ENCODE peak calls at places on chromosome 17, in eight cellular contexts. R is cardiac fibroblast, D is activated T-cell treated with anti-CD3 and anti-CD28 coated beads for 1 hour, Z is mesenchymal stem cell, N is upper lobe of left lung, M is T-cell, I is GM10248, F is ecto neural progenitor cell. A is an unnamed sample.

GRCh38 chr17:28953444-28954118 is 2.3 kb upstream of the PHF12 start:
- DNase-seq in R (peak; percentile 55), D (peak; percentile 30), Z (peak; percentile 64), N (no peak), M (peak; percentile 37), I (peak; percentile 55), F (peak; percentile 86), A (no peak)

GRCh38 chr17:45276031-45276430 is 14.1 kb upstream of the SPATA32 start:
- DNase-seq in R (no peak), D (no peak), Z (peak; percentile 76), N (no peak), M (no peak), I (no peak), F (no peak), A (no peak)

GRCh38 chr17:42118545-42118944 is 2.6 kb downstream of the KAT2A start:
- DNase-seq in R (peak; percentile 50), D (no peak), Z (peak; percentile 37), N (no peak), M (peak; percentile 29), I (peak; percentile 55), F (no peak), A (no peak)

GRCh38 chr17:22278302-22279275 is 586.3 kb downstream of the KCNJ18 start:
- DNase-seq in R (no peak), D (no peak), Z (no peak), N (peak; percentile 52), M (no peak), I (no peak), F (no peak), A (no peak)

GRCh38 chr17:59311051-59311468 is 20.4 kb upstream of the YPEL2 start:
- DNase-seq in R (peak; percentile 73), D (no peak), Z (peak; percentile 74), N (no peak), M (no peak), I (peak; percentile 76), F (peak; percentile 58), A (no peak)

GRCh38 chr17:45091778-45092425 is 30.8 kb downstream of the NMT1 start:
- DNase-seq in R (peak; percentile 39), D (no peak), Z (peak; percentile 66), N (no peak), M (no peak), I (no peak), F (peak; percentile 38), A (no peak)

GRCh38 chr17:73278465-73279453 is 17.1 kb upstream of the CPSF4L start:
- DNase-seq in R (peak; percentile 23), D (no peak), Z (no peak), N (no peak), M (no peak), I (no peak), F (no peak), A (no peak)

GRCh38 chr17:7023576-7024401 is 939 bp downstream of the BCL6B start:
- DNase-seq in R (peak; percentile 95), D (peak; percentile 87), Z (peak; percentile 88), N (peak; percentile 99), M (peak; percentile 94), I (peak; percentile 97), F (peak; percentile 99), A (peak; percentile 64)

A was measured in hypothalamus.